ENCODE peak calls at places on chromosomes 1 and 21, in eight cellular contexts. U is heart left ventricle, H is prostate gland, W is ovary, J is uterus, C is A549, Z is esophagus muscularis mucosa, M is IMR-90. V is an unnamed sample.

GRCh38 chr1:195113471-195113870 is 1494.8 kb downstream of the KCNT2 start:
- DNase-seq in Z (no peak), J (no peak), M (no peak), H (no peak), W (no peak), U (no peak), C (no peak), V (no peak)

GRCh38 chr1:81799939-81800740 is 594 bp upstream of the ADGRL2 start:
- DNase-seq in J (peak), H (peak), M (peak), Z (no peak), W (peak), U (peak), C (no peak), V (peak)

GRCh38 chr1:36224537-36225297 is 474 bp downstream of the THRAP3 start:
- DNase-seq in J (peak), U (peak), H (no peak), C (peak), M (peak), W (no peak), Z (peak), V (no peak)

GRCh38 chr1:230071316-230071715 is 4.3 kb downstream of the GALNT2 start:
- DNase-seq in C (no peak), W (no peak), U (no peak), Z (no peak), J (no peak), M (no peak), H (no peak), V (no peak)

GRCh38 chr1:206131037-206131436 is 13.8 kb upstream of the AVPR1B start:
- DNase-seq in Z (no peak), U (peak), J (no peak), W (no peak), M (no peak), H (no peak), C (no peak), V (no peak)

GRCh38 chr1:179082308-179083030 is 599 bp downstream of the TOR3A start:
- DNase-seq in Z (no peak), U (peak), C (peak), M (no peak), W (peak), H (no peak), J (no peak), V (peak)

GRCh38 chr1:240653030-240653429 is 41.1 kb upstream of the GREM2 start:
- DNase-seq in M (no peak), U (no peak), W (no peak), H (no peak), Z (no peak), J (no peak), C (no peak), V (no peak)

GRCh38 chr1:204089044-204089751 is 16.3 kb downstream of the SOX13 start:
- DNase-seq in M (no peak), C (no peak), W (peak), U (no peak), J (peak), Z (no peak), H (peak), V (peak)

GRCh38 chr1:110370827-110371226 is 20.0 kb downstream of the SLC16A4 start:
- DNase-seq in U (no peak), C (no peak), W (no peak), J (no peak), H (no peak), Z (no peak), M (peak), V (no peak)

GRCh38 chr1:27536767-27537166 is 46.8 kb upstream of the WASF2 start:
- DNase-seq in Z (no peak), H (no peak), U (peak), C (no peak), M (peak), J (peak), W (peak), V (peak)

GRCh38 chr1:35768350-35769187 is 1.2 kb downstream of the CLSPN start:
- DNase-seq in Z (no peak), U (no peak), W (no peak), C (no peak), J (no peak), H (no peak), M (no peak), V (no peak)

GRCh38 chr1:115838426-115838804 is 2.5 kb downstream of the NHLH2 start:
- DNase-seq in J (no peak), W (no peak), M (no peak), Z (no peak), C (no peak), H (no peak), U (no peak), V (no peak)

GRCh38 chr1:109491372-109491771 is 2.5 kb upstream of the CYB561D1 start:
- DNase-seq in Z (no peak), M (no peak), W (no peak), H (no peak), J (no peak), C (no peak), U (no peak), V (no peak)

GRCh38 chr1:20282544-20282943 is 8.1 kb upstream of the VWA5B1 start:
- DNase-seq in C (no peak), J (no peak), U (no peak), M (no peak), Z (no peak), H (no peak), W (no peak), V (no peak)

GRCh38 chr1:159207080-159207479 is 2.4 kb downstream of the ACKR1 start:
- DNase-seq in J (no peak), C (no peak), U (no peak), Z (no peak), H (no peak), W (no peak), M (no peak), V (no peak)

GRCh38 chr21:32966120-32966519 is 59.6 kb upstream of the OLIG2 start:
- DNase-seq in U (no peak), Z (no peak), M (no peak), W (no peak), C (no peak), H (no peak), J (no peak), V (no peak)

GRCh38 chr1:53087332-53088285 is 25.6 kb downstream of the PODN start:
- DNase-seq in M (no peak), Z (no peak), J (no peak), H (no peak), C (no peak), U (no peak), W (no peak), V (no peak)

GRCh38 chr1:84307398-84307797 is 5.9 kb downstream of the SAMD13 start:
- DNase-seq in C (no peak), Z (no peak), H (no peak), M (no peak), W (no peak), U (no peak), J (no peak), V (no peak)

GRCh38 chr1:157098519-157098918 is 1.1 kb downstream of the ETV3L start:
- DNase-seq in H (no peak), W (no peak), C (no peak), U (no peak), J (no peak), M (no peak), Z (no peak), V (no peak)

GRCh38 chr1:41983451-41983850 is 64.7 kb upstream of the HIVEP3 start:
- DNase-seq in W (no peak), H (no peak), M (no peak), U (no peak), Z (no peak), J (no peak), C (no peak), V (no peak)

GRCh38 chr1:26541816-26542711 is 12.5 kb downstream of the RPS6KA1 start:
- DNase-seq in J (peak), Z (peak), W (no peak), U (peak), M (peak), H (peak), C (peak), V (peak)

GRCh38 chr1:116462722-116463121 is 89.7 kb downstream of the ATP1A1 start:
- DNase-seq in H (no peak), C (no peak), J (no peak), W (no peak), M (no peak), U (no peak), Z (no peak), V (no peak)

GRCh38 chr1:114105401-114105979 is 48.2 kb downstream of the SYT6 start:
- DNase-seq in U (no peak), M (no peak), J (no peak), C (no peak), H (no peak), Z (no peak), W (no peak), V (no peak)

GRCh38 chr1:164588388-164589341 is 29.7 kb downstream of the PBX1 start:
- DNase-seq in W (peak), C (no peak), J (peak), Z (peak), M (peak), U (peak), H (no peak), V (peak)

DNA sequence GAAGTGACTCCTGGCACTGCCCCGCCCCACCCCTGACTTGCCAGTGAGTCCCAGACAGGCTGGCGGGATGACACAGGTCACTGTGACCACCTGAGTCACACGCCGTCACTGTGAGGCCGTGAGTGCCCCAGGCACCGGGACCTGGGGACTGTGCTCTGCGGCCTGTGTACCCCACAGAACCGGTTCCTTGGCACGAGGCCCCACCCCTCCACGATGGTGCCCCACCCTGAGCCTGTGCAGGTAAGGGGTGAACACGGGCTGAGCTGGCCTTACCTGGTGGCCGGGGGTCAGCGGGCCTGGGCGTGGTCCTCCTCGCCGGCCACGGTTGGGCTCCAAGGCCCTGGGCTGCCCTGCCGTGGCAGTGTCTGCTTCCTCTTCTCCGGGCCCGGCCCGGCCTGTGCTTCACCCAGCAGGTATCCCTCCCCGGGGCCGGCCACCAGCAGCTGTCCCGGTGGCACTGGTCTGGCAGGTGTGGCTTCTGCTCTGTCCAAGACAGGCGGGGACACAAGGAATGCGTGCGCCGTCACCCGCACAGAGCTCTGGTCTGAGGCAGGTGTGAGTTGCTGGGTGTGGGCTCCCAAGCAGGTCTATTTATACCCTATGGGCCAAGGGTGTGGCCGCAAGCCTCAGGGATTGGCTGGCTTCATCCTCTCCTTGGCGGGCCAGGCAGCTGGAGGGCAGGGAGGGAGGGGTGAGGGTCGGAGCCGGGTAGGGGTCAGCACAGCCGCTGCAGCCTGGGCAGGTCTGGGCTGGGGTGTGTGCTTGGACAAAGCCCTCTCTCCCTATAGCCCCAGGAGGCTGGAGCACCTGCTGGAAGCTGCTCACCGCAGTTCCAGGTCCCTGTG is at the start of gene RNF223:
- DNase-seq in W (no peak), M (no peak), C (no peak), H (peak), J (no peak), Z (no peak), U (no peak), V (no peak)
- TF ChIP-seq POLR2A in W (no peak), M (no peak), C (no peak), H (peak), J (no peak), Z (no peak), U (no peak), V (no peak)

GRCh38 chr1:21898326-21899155 is 38.6 kb downstream of the HSPG2 start:
- DNase-seq in W (no peak), U (peak), Z (no peak), H (no peak), M (peak), C (no peak), J (no peak), V (peak)
- H3K27ac ChIP-seq in W (peak), U (peak), Z (peak), H (peak), M (no peak), C (no peak), J (peak), V (peak)

GRCh38 chr21:44636209-44637017 is 743 bp upstream of the KRTAP10-10 start:
- DNase-seq in M (no peak), U (no peak), J (no peak), Z (peak), W (no peak), C (no peak), H (no peak), V (no peak)
- H3K4me3 ChIP-seq in M (no peak), U (no peak), J (no peak), Z (no peak), W (no peak), C (no peak), H (no peak), V (no peak)

GRCh38 chr1:9397047-9397446 is 104.4 kb downstream of the SPSB1 start:
- DNase-seq in J (no peak), U (no peak), W (no peak), H (no peak), M (no peak), Z (no peak), C (no peak), V (no peak)

GRCh38 chr1:9399510-9400424 is 107.1 kb downstream of the SPSB1 start:
- DNase-seq in C (no peak), H (no peak), Z (no peak), W (no peak), U (no peak), M (peak), J (no peak), V (no peak)

GRCh38 chr1:9401080-9401453 is 108.4 kb downstream of the SPSB1 start:
- DNase-seq in J (no peak), M (no peak), U (no peak), W (no peak), H (no peak), Z (no peak), C (no peak), V (no peak)

GRCh38 chr1:9400425-9401079 is 107.9 kb downstream of the SPSB1 start:
- DNase-seq in J (no peak), Z (no peak), C (no peak), H (no peak), W (no peak), M (peak), U (no peak), V (no peak)

GRCh38 chr1:9397984-9398526 is 105.4 kb downstream of the SPSB1 start:
- DNase-seq in M (peak), H (no peak), Z (no peak), U (no peak), C (no peak), J (peak), W (no peak), V (no peak)
- TF ChIP-seq POLR2A in M (no peak), H (no peak), Z (no peak), U (no peak), C (no peak), J (no peak), W (no peak), V (no peak)

DNA sequence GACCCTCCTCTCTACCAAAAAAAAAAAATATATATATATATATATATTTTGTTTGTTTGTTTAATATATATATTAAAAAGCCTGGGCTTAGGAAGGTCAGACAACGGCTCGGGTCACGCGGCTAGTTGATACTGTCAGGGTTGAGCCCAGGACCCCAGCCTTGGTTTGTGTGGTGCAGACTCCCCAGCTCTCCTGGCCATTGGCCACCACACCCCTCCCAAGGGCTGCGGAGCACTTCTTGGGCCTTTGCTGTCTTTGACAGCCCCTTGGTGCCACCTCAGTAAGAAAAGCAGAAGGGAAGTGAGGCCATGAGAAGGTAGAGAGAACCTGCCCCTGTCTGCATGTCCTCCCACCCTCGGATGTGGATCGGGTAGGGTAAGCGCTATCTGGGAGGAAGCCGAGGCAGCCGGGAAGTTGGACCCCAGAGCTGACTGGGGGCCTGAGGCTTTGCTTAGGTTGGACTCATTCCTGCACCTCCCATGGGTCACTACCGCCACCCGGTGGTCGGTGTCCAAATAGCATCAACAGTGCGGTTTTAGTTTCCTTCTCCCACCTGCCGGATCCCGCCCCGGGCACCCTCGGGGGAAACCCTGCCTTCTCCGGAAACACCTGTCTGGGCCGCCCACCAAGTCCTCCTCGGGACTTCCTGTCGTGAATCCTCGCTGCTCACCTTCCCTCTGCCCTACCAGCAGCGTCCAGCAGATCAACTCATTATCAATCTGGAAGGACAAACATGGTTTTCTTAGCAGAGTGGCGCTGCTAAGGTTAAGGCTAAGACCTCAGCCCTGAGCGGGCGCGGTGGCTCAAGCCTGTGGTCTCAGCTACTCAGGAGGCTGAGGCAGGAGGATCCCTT is 29.8 kb upstream of the GNPAT start:
- DNase-seq in M (peak), W (peak), C (peak), Z (no peak), J (peak), U (peak), H (peak), V (peak)
- H3K27ac ChIP-seq in M (no peak), W (no peak), C (peak), Z (no peak), J (no peak), U (no peak), H (no peak), V (no peak)

DNA sequence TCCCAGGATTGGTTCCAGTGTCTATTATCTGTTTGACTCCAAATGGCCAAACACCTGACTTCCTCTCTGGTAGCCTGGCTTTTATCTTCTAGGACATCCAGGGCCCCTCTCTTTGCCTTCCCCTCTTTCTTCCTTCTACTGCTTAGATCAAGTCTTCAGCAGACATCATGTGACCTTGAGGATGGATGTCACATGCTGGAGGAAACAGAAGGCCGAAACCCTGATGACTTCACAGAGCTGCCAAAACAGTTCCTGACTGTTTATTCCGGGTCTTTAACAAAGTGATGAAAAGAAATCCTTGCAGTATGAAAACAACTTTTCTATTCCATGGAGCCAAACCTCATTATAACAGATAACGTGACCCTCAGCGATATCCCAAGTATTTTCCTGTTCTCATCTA is 24.5 kb upstream of the WDR26 start:
- DNase-seq in W (no peak), C (no peak), U (no peak), J (no peak), Z (no peak), M (no peak), H (no peak), V (peak)
- H3K4me3 ChIP-seq in W (no peak), C (no peak), U (no peak), J (no peak), Z (no peak), M (no peak), H (no peak), V (no peak)

V was measured in testis.